ENCODE peak calls at places on chromosomes 5 and 9, in six cellular contexts. U, Y, G, Z, X and W are unnamed samples.

GRCh38 chr5:169735913-169736312 is 98.8 kb downstream of the DOCK2 start:
- DNase-seq in U (no peak), Y (no peak), Z (no peak), X (no peak), G (no peak), W (no peak)

GRCh38 chr9:75148551-75148950 is 60.2 kb downstream of the OSTF1 start:
- DNase-seq in U (no peak), Z (no peak), G (no peak), Y (no peak), X (no peak), W (peak; percentile 19)

GRCh38 chr5:129001831-129002626 is 36.7 kb downstream of the SLC27A6 start:
- DNase-seq in X (no peak), U (no peak), G (no peak), Z (no peak), Y (no peak), W (no peak)

GRCh38 chr9:123928471-123929176 is 1.3 kb downstream of the DENND1A start:
- DNase-seq in X (peak; percentile 36), Y (no peak), Z (no peak), G (no peak), U (no peak), W (no peak)

GRCh38 chr9:22446589-22446949 is at the start of gene DMRTA1:
- DNase-seq in G (peak; percentile 77), Z (peak; percentile 40), X (peak; percentile 90), Y (no peak), U (peak; percentile 84), W (no peak)

GRCh38 chr5:124755565-124755964 is 9.1 kb upstream of the ZNF608 start:
- DNase-seq in Z (no peak), Y (no peak), G (no peak), X (no peak), U (no peak), W (no peak)

GRCh38 chr9:119004618-119004990 is 364.6 kb downstream of the BRINP1 start:
- DNase-seq in G (peak; percentile 68), U (peak; percentile 84), X (peak; percentile 27), Y (no peak), Z (peak; percentile 56), W (peak; percentile 91)

GRCh38 chr9:4381744-4382143 is 81.9 kb upstream of the GLIS3 start:
- DNase-seq in Z (no peak), X (no peak), G (no peak), U (no peak), Y (no peak), W (no peak)

GRCh38 chr5:74673011-74673790 is 11.8 kb upstream of the HEXB start:
- DNase-seq in G (no peak), Y (peak; percentile 24), Z (no peak), U (no peak), X (no peak), W (no peak)

GRCh38 chr5:39119404-39120051 is 45.3 kb upstream of the RICTOR start:
- DNase-seq in Y (no peak), Z (no peak), U (no peak), G (no peak), X (no peak), W (no peak)

DNA sequence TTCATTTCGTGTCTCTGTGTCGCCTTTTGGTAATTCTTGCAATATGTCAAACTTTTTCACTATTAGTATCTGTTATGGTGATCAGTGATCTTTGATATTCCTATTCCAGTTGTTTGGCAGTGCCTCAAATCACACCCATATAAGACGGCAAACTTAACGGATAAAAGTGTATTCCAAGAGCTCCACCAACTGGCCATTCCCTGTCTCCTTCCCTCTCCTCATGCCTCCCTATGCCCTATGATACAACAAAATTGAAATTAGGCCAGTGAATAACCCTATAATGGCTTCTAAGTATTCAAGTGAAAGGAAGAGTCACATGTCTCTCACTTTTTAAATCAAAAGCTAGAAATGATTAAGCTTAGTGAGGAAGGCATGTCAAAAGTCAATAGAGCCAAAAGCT is 74.8 kb downstream of the CDK5RAP2 start:
- DNase-seq in Z (no peak), U (no peak), Y (no peak), G (no peak), X (no peak), W (no peak)
- TF ChIP-seq CTCF in Z (no peak), U (no peak), Y (no peak), G (no peak), X (no peak), W (no peak)

GRCh38 chr5:36600847-36601527 is 5.4 kb upstream of the SLC1A3 start:
- DNase-seq in G (no peak), Z (no peak), U (no peak), X (no peak), Y (no peak), W (no peak)

GRCh38 chr5:36599986-36600779 is 6.2 kb upstream of the SLC1A3 start:
- DNase-seq in Z (no peak), G (no peak), X (no peak), U (no peak), Y (no peak), W (no peak)

GRCh38 chr5:36596247-36596646 is 10.2 kb upstream of the SLC1A3 start:
- DNase-seq in G (no peak), Z (no peak), Y (no peak), X (no peak), U (no peak), W (no peak)

GRCh38 chr5:36593867-36594266 is 12.5 kb upstream of the SLC1A3 start:
- DNase-seq in U (no peak), Z (no peak), Y (no peak), G (no peak), X (no peak), W (no peak)

DNA sequence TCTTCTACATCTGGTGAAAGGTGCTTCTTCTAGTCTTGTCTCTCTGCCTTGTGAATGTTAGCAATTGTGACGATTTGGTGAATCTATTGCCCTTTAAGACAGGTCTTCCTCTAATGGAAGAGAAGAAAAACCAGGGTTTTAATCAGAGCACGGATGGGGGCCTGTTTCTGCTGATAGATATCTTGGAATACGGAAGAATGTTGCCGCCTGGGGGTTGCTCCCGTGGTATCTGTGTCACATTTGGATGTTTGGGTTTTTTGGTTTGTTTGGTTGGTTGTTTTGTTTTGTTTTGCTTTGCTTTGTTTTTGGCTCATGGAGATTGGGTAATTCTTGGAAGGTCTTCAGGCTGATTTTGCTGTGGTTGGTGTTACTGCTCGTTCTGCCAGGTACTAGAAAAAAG is 9.7 kb upstream of the SLC1A3 start:
- DNase-seq in U (no peak), Y (no peak), Z (no peak), G (no peak), X (no peak), W (no peak)
- H3K36me3 ChIP-seq in U (no peaks in the 10 kb centered on the region), Y (no peaks in the 10 kb centered on the region), Z (no peaks in the 10 kb centered on the region), G (no peaks in the 10 kb centered on the region), X (no peaks in the 10 kb centered on the region), W (no peaks in the 10 kb centered on the region)

DNA sequence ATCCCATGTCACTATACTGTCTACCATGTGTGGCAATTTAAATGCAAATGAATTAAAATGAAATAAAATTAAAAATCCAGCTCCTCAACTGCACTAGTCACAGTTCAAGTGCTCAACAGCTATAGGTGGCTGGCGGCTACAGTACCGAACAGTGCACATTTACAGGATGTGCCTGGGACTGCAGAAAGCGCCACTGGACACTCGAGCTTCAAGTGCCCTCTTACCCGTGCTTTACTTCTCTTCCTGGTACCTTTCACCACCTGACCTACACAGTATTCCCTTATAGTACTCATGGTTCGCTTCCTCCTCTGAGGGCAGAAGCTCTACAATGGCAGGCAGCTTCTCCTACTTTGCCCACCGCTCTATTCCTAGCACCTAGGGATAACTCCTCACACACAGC is 166.6 kb downstream of the FANCC start:
- DNase-seq in Z (no peak), Y (no peak), U (peak; percentile 78), G (no peak), X (no peak), W (no peak)
- TF ChIP-seq CTCF in Z (no peak), Y (no peak), U (no peak), G (no peak), X (no peak), W (no peak)

GRCh38 chr9:93036887-93037475 is 21.5 kb upstream of the SUSD3 start:
- DNase-seq in X (no peak), G (no peak), Y (no peak), Z (no peak), U (no peak), W (no peak)

GRCh38 chr9:93033541-93033940 is 25.0 kb upstream of the SUSD3 start:
- DNase-seq in G (no peak), X (no peak), Y (no peak), U (no peak), Z (no peak), W (no peak)

GRCh38 chr9:93037476-93037971 is 21.0 kb upstream of the SUSD3 start:
- DNase-seq in U (no peak), G (no peak), Y (no peak), Z (no peak), X (no peak), W (no peak)

GRCh38 chr9:93035821-93036351 is 22.6 kb upstream of the SUSD3 start:
- DNase-seq in U (no peak), Z (no peak), X (no peak), Y (no peak), G (no peak), W (no peak)

GRCh38 chr9:93035106-93035660 is 23.3 kb upstream of the SUSD3 start:
- DNase-seq in X (no peak), U (no peak), Y (no peak), G (no peak), Z (no peak), W (no peak)
- H3K36me3 ChIP-seq in X (no peaks in the 10 kb centered on the region), U (peaks cover 13% of the 10 kb centered on the region), Y (no peaks in the 10 kb centered on the region), G (no peaks in the 10 kb centered on the region), Z (no peaks in the 10 kb centered on the region), W (no peaks in the 10 kb centered on the region)

DNA sequence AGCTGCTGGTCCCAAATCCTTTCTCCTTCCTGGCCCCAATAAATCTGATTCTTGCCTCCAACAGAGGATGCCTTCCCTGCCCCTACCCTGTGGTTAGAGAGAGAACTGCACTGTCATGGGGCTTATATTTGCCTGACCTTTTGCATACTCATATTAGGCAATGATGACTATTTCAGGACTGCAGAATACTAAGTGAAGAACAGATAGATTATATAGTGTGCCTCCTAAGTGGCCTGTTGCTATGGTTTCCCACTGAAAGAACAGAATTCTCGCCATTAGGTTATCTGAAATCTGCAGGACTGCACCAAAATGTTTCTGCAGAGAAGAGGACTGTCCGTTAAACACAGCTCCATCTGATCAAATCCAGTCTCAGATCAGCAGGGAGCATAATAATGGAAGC is 87.3 kb upstream of the CCNG1 start:
- DNase-seq in Z (no peak), X (no peak), Y (no peak), G (no peak), U (no peak), W (no peak)
- TF ChIP-seq CTCF in Z (no peak), X (no peak), Y (no peak), G (no peak), U (no peak), W (no peak)

GRCh38 chr9:13589044-13589737 is 309.7 kb upstream of the MPDZ start:
- DNase-seq in X (no peak), G (no peak), Y (no peak), Z (no peak), U (no peak), W (no peak)
- H3K36me3 ChIP-seq in X (no peaks in the 10 kb centered on the region), G (no peaks in the 10 kb centered on the region), Y (no peaks in the 10 kb centered on the region), Z (no peaks in the 10 kb centered on the region), U (no peaks in the 10 kb centered on the region), W (no peaks in the 10 kb centered on the region)

DNA sequence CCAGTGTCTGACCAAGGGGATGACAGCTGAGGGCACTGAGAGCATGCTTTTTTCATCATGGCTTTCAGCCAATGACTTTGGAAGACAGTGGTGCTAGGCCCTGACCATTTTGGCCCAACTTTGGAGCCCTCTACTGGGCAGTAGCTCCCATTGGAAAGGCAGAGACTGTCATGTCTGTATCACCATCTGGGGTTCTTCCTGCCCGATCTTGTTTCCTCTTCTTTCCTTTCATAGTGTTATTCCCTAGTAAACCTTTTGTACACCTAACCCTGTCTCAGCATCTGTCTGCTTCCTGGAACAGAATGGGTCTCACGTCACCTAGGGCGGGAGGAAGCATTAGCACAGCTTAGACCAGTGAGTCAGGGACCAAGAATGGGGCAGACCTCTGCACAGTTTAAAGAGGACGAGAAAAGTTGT is 97.4 kb upstream of the MAST4 start:
- DNase-seq in Y (no peak), G (peak; percentile 79), Z (no peak), X (no peak), U (no peak), W (no peak)
- TF ChIP-seq CTCF in Y (peak; percentile 7), G (peak; percentile 70), Z (no peak), X (no peak), U (no peak), W (no peak)